ENCODE peak calls at places on chromosomes 7 and 10, in six cellular contexts. One of them, this sample, is unnamed.

GRCh38 chr7:55593515-55594318 is 21.4 kb upstream of the VOPP1 start:
- DNase-seq in IMR-90: peak
- DNase-seq in CD4-positive, CD25-positive, alpha-beta regulatory T cell: peak
- DNase-seq in GM12865: peak
- DNase-seq in PC-3: peak
- DNase-seq in SK-N-SH: peak
- DNase-seq in this sample: peak

GRCh38 chr10:128375171-128375570 is 248.9 kb upstream of the MKI67 start:
- DNase-seq in IMR-90: no peak
- DNase-seq in CD4-positive, CD25-positive, alpha-beta regulatory T cell: no peak
- DNase-seq in GM12865: no peak
- DNase-seq in PC-3: no peak
- DNase-seq in SK-N-SH: no peak
- DNase-seq in this sample: no peak

GRCh38 chr10:34809796-34810195 is 5.3 kb downstream of the PARD3 start:
- DNase-seq in IMR-90: peak
- DNase-seq in CD4-positive, CD25-positive, alpha-beta regulatory T cell: no peak
- DNase-seq in GM12865: no peak
- DNase-seq in PC-3: no peak
- DNase-seq in SK-N-SH: no peak
- DNase-seq in this sample: no peak

GRCh38 chr10:34207350-34207749 is 607.7 kb downstream of the PARD3 start:
- DNase-seq in IMR-90: no peak
- DNase-seq in CD4-positive, CD25-positive, alpha-beta regulatory T cell: no peak
- DNase-seq in GM12865: no peak
- DNase-seq in PC-3: no peak
- DNase-seq in SK-N-SH: no peak
- DNase-seq in this sample: no peak

GRCh38 chr10:13659887-13660544 is 73.3 kb downstream of the PRPF18 start:
- DNase-seq in IMR-90: peak
- DNase-seq in CD4-positive, CD25-positive, alpha-beta regulatory T cell: peak
- DNase-seq in GM12865: peak
- DNase-seq in PC-3: peak
- DNase-seq in SK-N-SH: peak
- DNase-seq in this sample: peak

GRCh38 chr7:46786221-46786951 is 795.5 kb downstream of the TNS3 start:
- DNase-seq in IMR-90: peak
- DNase-seq in CD4-positive, CD25-positive, alpha-beta regulatory T cell: no peak
- DNase-seq in GM12865: no peak
- DNase-seq in PC-3: peak
- DNase-seq in SK-N-SH: no peak
- DNase-seq in this sample: no peak

GRCh38 chr7:74015670-74016069 is 12.3 kb upstream of the ELN start:
- DNase-seq in IMR-90: no peak
- DNase-seq in CD4-positive, CD25-positive, alpha-beta regulatory T cell: no peak
- DNase-seq in GM12865: no peak
- DNase-seq in PC-3: peak
- DNase-seq in SK-N-SH: no peak
- DNase-seq in this sample: no peak

GRCh38 chr10:14128519-14128918 is 202.2 kb downstream of the FRMD4A start:
- DNase-seq in IMR-90: no peak
- DNase-seq in CD4-positive, CD25-positive, alpha-beta regulatory T cell: no peak
- DNase-seq in GM12865: no peak
- DNase-seq in PC-3: no peak
- DNase-seq in SK-N-SH: no peak
- DNase-seq in this sample: no peak

GRCh38 chr10:10726101-10726500 is 291.6 kb upstream of the CELF2 start:
- DNase-seq in IMR-90: no peak
- DNase-seq in CD4-positive, CD25-positive, alpha-beta regulatory T cell: no peak
- DNase-seq in GM12865: no peak
- DNase-seq in PC-3: no peak
- DNase-seq in SK-N-SH: no peak
- DNase-seq in this sample: no peak

GRCh38 chr10:116312534-116312933 is 11.7 kb upstream of the CCDC172 start:
- DNase-seq in IMR-90: no peak
- DNase-seq in CD4-positive, CD25-positive, alpha-beta regulatory T cell: no peak
- DNase-seq in GM12865: no peak
- DNase-seq in PC-3: no peak
- DNase-seq in SK-N-SH: peak
- DNase-seq in this sample: no peak

GRCh38 chr7:11427686-11428273 is 404.2 kb downstream of the THSD7A start:
- DNase-seq in IMR-90: peak
- DNase-seq in CD4-positive, CD25-positive, alpha-beta regulatory T cell: peak
- DNase-seq in GM12865: peak
- DNase-seq in PC-3: peak
- DNase-seq in SK-N-SH: peak
- DNase-seq in this sample: no peak

GRCh38 chr10:3955954-3956617 is 171.1 kb upstream of the KLF6 start:
- DNase-seq in IMR-90: no peak
- DNase-seq in CD4-positive, CD25-positive, alpha-beta regulatory T cell: no peak
- DNase-seq in GM12865: no peak
- DNase-seq in PC-3: no peak
- DNase-seq in SK-N-SH: no peak
- DNase-seq in this sample: no peak

GRCh38 chr7:17584822-17585221 is 286.4 kb downstream of the AHR start:
- DNase-seq in IMR-90: peak
- DNase-seq in CD4-positive, CD25-positive, alpha-beta regulatory T cell: no peak
- DNase-seq in GM12865: no peak
- DNase-seq in PC-3: peak
- DNase-seq in SK-N-SH: no peak
- DNase-seq in this sample: no peak

GRCh38 chr10:110147961-110148360 is 59.4 kb upstream of the MXI1 start:
- DNase-seq in IMR-90: peak
- DNase-seq in CD4-positive, CD25-positive, alpha-beta regulatory T cell: no peak
- DNase-seq in GM12865: no peak
- DNase-seq in PC-3: peak
- DNase-seq in SK-N-SH: no peak
- DNase-seq in this sample: no peak

GRCh38 chr7:51350195-51350896 is 33.7 kb upstream of the COBL start:
- DNase-seq in IMR-90: no peak
- DNase-seq in CD4-positive, CD25-positive, alpha-beta regulatory T cell: no peak
- DNase-seq in GM12865: no peak
- DNase-seq in PC-3: peak
- DNase-seq in SK-N-SH: no peak
- DNase-seq in this sample: no peak

GRCh38 chr10:109591631-109592030 is 331.7 kb downstream of the XPNPEP1 start:
- DNase-seq in IMR-90: no peak
- DNase-seq in CD4-positive, CD25-positive, alpha-beta regulatory T cell: no peak
- DNase-seq in GM12865: no peak
- DNase-seq in PC-3: peak
- DNase-seq in SK-N-SH: no peak
- DNase-seq in this sample: no peak

GRCh38 chr7:19747740-19748339 is 25.6 kb downstream of the TMEM196 start:
- DNase-seq in IMR-90: peak
- DNase-seq in CD4-positive, CD25-positive, alpha-beta regulatory T cell: no peak
- DNase-seq in GM12865: peak
- DNase-seq in PC-3: peak
- DNase-seq in SK-N-SH: peak
- DNase-seq in this sample: no peak

GRCh38 chr10:115093286-115093775 is at the start of gene ATRNL1:
- DNase-seq in IMR-90: no peak
- DNase-seq in CD4-positive, CD25-positive, alpha-beta regulatory T cell: no peak
- DNase-seq in GM12865: peak
- DNase-seq in PC-3: no peak
- DNase-seq in SK-N-SH: peak
- DNase-seq in this sample: no peak

GRCh38 chr10:115092555-115093285 is 445 bp upstream of the ATRNL1 start:
- DNase-seq in IMR-90: peak
- DNase-seq in CD4-positive, CD25-positive, alpha-beta regulatory T cell: no peak
- DNase-seq in GM12865: peak
- DNase-seq in PC-3: no peak
- DNase-seq in SK-N-SH: peak
- DNase-seq in this sample: no peak

GRCh38 chr10:115094605-115095004 is 1.4 kb downstream of the ATRNL1 start:
- DNase-seq in IMR-90: no peak
- DNase-seq in CD4-positive, CD25-positive, alpha-beta regulatory T cell: no peak
- DNase-seq in GM12865: no peak
- DNase-seq in PC-3: no peak
- DNase-seq in SK-N-SH: no peak
- DNase-seq in this sample: no peak

GRCh38 chr10:115093776-115094361 is 704 bp downstream of the ATRNL1 start:
- DNase-seq in IMR-90: no peak
- DNase-seq in CD4-positive, CD25-positive, alpha-beta regulatory T cell: no peak
- DNase-seq in GM12865: peak
- DNase-seq in PC-3: no peak
- DNase-seq in SK-N-SH: peak
- DNase-seq in this sample: no peak

GRCh38 chr10:115092258-115092554 is 959 bp upstream of the ATRNL1 start:
- DNase-seq in IMR-90: no peak
- DNase-seq in CD4-positive, CD25-positive, alpha-beta regulatory T cell: no peak
- DNase-seq in GM12865: no peak
- DNase-seq in PC-3: no peak
- DNase-seq in SK-N-SH: no peak
- DNase-seq in this sample: no peak
- H3K4me3 ChIP-seq in IMR-90: peak
- H3K4me3 ChIP-seq in CD4-positive, CD25-positive, alpha-beta regulatory T cell: no peak
- H3K4me3 ChIP-seq in GM12865: peak
- H3K4me3 ChIP-seq in PC-3: no peak
- H3K4me3 ChIP-seq in SK-N-SH: peak
- H3K4me3 ChIP-seq in this sample: peak

GRCh38 chr10:12113627-12114026 is 15.8 kb upstream of the SEC61A2 start:
- DNase-seq in IMR-90: no peak
- DNase-seq in CD4-positive, CD25-positive, alpha-beta regulatory T cell: no peak
- DNase-seq in GM12865: no peak
- DNase-seq in PC-3: no peak
- DNase-seq in SK-N-SH: no peak
- DNase-seq in this sample: no peak
- H3K4me3 ChIP-seq in IMR-90: no peak
- H3K4me3 ChIP-seq in CD4-positive, CD25-positive, alpha-beta regulatory T cell: no peak
- H3K4me3 ChIP-seq in GM12865: no peak
- H3K4me3 ChIP-seq in PC-3: no peak
- H3K4me3 ChIP-seq in SK-N-SH: no peak
- H3K4me3 ChIP-seq in this sample: no peak

GRCh38 chr10:59907918-59908807 is 1.8 kb upstream of the CCDC6 start:
- DNase-seq in IMR-90: peak
- DNase-seq in CD4-positive, CD25-positive, alpha-beta regulatory T cell: peak
- DNase-seq in GM12865: peak
- DNase-seq in PC-3: peak
- DNase-seq in SK-N-SH: no peak
- DNase-seq in this sample: no peak

GRCh38 chr10:59905735-59906416 is 480 bp downstream of the CCDC6 start:
- DNase-seq in IMR-90: no peak
- DNase-seq in CD4-positive, CD25-positive, alpha-beta regulatory T cell: no peak
- DNase-seq in GM12865: no peak
- DNase-seq in PC-3: no peak
- DNase-seq in SK-N-SH: peak
- DNase-seq in this sample: no peak

GRCh38 chr10:59906417-59907202 is at the start of gene CCDC6:
- DNase-seq in IMR-90: peak
- DNase-seq in CD4-positive, CD25-positive, alpha-beta regulatory T cell: peak
- DNase-seq in GM12865: peak
- DNase-seq in PC-3: peak
- DNase-seq in SK-N-SH: peak
- DNase-seq in this sample: peak

GRCh38 chr10:59907537-59907917 is 1.2 kb upstream of the CCDC6 start:
- DNase-seq in IMR-90: no peak
- DNase-seq in CD4-positive, CD25-positive, alpha-beta regulatory T cell: peak
- DNase-seq in GM12865: peak
- DNase-seq in PC-3: peak
- DNase-seq in SK-N-SH: no peak
- DNase-seq in this sample: no peak

DNA sequence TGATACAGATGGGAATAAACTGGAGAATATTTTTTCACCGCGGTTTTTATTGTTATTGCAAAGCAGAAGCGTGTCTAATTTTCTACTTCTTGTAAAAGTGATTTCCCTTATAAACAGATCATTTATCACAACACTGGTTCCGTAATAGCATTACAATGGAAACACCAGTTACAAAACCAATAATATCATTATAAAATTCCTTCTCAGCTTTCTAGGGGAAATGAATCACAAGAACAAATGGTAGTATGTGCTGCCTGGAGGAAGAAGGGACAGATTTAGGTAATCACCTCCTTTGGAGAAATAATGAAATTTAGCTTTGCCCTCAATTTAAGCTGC is 2.4 kb upstream of the CCDC6 start:
- DNase-seq in IMR-90: no peak
- DNase-seq in CD4-positive, CD25-positive, alpha-beta regulatory T cell: no peak
- DNase-seq in GM12865: no peak
- DNase-seq in PC-3: no peak
- DNase-seq in SK-N-SH: no peak
- DNase-seq in this sample: no peak
- H3K4me3 ChIP-seq in IMR-90: peak
- H3K4me3 ChIP-seq in CD4-positive, CD25-positive, alpha-beta regulatory T cell: peak
- H3K4me3 ChIP-seq in GM12865: peak
- H3K4me3 ChIP-seq in PC-3: peak
- H3K4me3 ChIP-seq in SK-N-SH: no peak
- H3K4me3 ChIP-seq in this sample: peak

GRCh38 chr10:125148021-125148439 is 12.3 kb downstream of the CTBP2 start:
- DNase-seq in IMR-90: no peak
- DNase-seq in CD4-positive, CD25-positive, alpha-beta regulatory T cell: no peak
- DNase-seq in GM12865: no peak
- DNase-seq in PC-3: no peak
- DNase-seq in SK-N-SH: no peak
- DNase-seq in this sample: no peak

GRCh38 chr10:125151170-125151823 is 9.1 kb downstream of the CTBP2 start:
- DNase-seq in IMR-90: no peak
- DNase-seq in CD4-positive, CD25-positive, alpha-beta regulatory T cell: no peak
- DNase-seq in GM12865: no peak
- DNase-seq in PC-3: no peak
- DNase-seq in SK-N-SH: no peak
- DNase-seq in this sample: no peak

GRCh38 chr10:125148576-125148975 is 11.8 kb downstream of the CTBP2 start:
- DNase-seq in IMR-90: no peak
- DNase-seq in CD4-positive, CD25-positive, alpha-beta regulatory T cell: no peak
- DNase-seq in GM12865: no peak
- DNase-seq in PC-3: no peak
- DNase-seq in SK-N-SH: no peak
- DNase-seq in this sample: no peak

GRCh38 chr10:125146791-125147604 is 13.4 kb downstream of the CTBP2 start:
- DNase-seq in IMR-90: peak
- DNase-seq in CD4-positive, CD25-positive, alpha-beta regulatory T cell: no peak
- DNase-seq in GM12865: no peak
- DNase-seq in PC-3: peak
- DNase-seq in SK-N-SH: no peak
- DNase-seq in this sample: no peak

DNA sequence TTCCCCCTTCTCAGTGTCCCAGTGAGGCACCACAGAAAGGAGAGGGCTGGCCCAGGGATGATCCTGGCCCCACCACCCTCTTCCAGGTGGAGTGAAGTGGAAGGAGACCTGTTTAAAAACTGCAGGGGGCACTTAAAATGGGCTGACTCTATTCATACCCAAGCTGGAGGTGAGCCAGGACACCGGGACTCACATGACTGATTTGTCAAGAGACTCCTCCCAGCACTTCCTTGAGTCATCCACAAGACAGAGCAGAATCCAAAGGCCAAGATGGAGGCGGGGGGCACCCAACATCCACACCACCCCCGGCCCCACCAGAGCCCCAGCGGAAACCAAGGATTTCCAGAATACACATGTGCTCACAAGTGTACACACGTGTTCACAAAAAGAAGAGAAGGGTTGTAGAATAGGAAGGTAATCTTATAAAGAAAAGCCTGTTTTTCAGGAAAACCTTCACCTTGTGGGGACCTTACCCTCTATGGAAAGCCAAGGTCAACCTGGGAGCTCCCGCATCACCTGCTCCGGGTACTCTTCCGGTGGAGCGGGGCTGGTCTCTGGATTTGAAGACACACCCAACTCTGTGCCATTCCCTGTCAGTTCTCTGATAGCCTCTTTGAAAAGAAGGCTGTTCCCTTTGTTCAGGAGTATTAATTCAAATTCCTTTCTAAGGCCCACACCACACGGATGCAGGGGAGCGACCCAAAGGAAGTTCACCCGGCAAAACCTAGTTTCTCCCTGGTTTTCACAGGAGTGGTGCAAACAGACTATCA is 10.9 kb downstream of the CTBP2 start:
- DNase-seq in IMR-90: peak
- DNase-seq in CD4-positive, CD25-positive, alpha-beta regulatory T cell: no peak
- DNase-seq in GM12865: no peak
- DNase-seq in PC-3: peak
- DNase-seq in SK-N-SH: no peak
- DNase-seq in this sample: peak
- H3K4me3 ChIP-seq in IMR-90: no peak
- H3K4me3 ChIP-seq in CD4-positive, CD25-positive, alpha-beta regulatory T cell: no peak
- H3K4me3 ChIP-seq in GM12865: no peak
- H3K4me3 ChIP-seq in PC-3: no peak
- H3K4me3 ChIP-seq in SK-N-SH: no peak
- H3K4me3 ChIP-seq in this sample: no peak

This sample was measured in left ventricle myocardium inferior.